ENCODE peak calls at places on chromosomes 6 and 20, in eight cellular contexts. Y, M, U, C, V, H, Q and G are unnamed samples.

GRCh38 chr6:54993294-54993693 is 146.7 kb downstream of the FAM83B start:
- DNase-seq in H (no peak), Y (no peak), V (no peak), M (no peak), C (no peak), Q (no peak), U (no peak), G (no peak)

GRCh38 chr20:4090756-4091331 is 75.5 kb upstream of the RNF24 start:
- DNase-seq in U (no peak), V (peak), Q (peak), Y (peak), C (no peak), M (peak), H (no peak), G (peak)

GRCh38 chr6:43669050-43669921 is 18.3 kb downstream of the MRPS18A start:
- DNase-seq in M (no peak), C (no peak), Y (peak), U (peak), Q (peak), H (no peak), V (peak), G (no peak)

GRCh38 chr6:4928426-4928825 is 75.4 kb downstream of the RPP40 start:
- DNase-seq in C (no peak), M (peak), Q (peak), H (peak), V (no peak), Y (no peak), U (no peak), G (no peak)

GRCh38 chr6:7974932-7975763 is 64.6 kb upstream of the TXNDC5 start:
- DNase-seq in V (peak), M (peak), U (peak), Q (peak), Y (peak), C (no peak), H (peak), G (peak)

GRCh38 chr6:246349-246748 is 45.9 kb upstream of the DUSP22 start:
- DNase-seq in Y (no peak), Q (peak), U (no peak), C (no peak), V (peak), H (no peak), M (no peak), G (no peak)

GRCh38 chr6:163182696-163183095 is 231.8 kb upstream of the QKI start:
- DNase-seq in U (no peak), Y (no peak), H (no peak), Q (no peak), V (no peak), M (no peak), C (no peak), G (no peak)

GRCh38 chr20:9889270-9889981 is 50.5 kb upstream of the PAK5 start:
- DNase-seq in Q (no peak), U (no peak), V (no peak), Y (no peak), M (no peak), C (no peak), H (no peak), G (no peak)

GRCh38 chr20:32830437-32830836 is 10.7 kb downstream of the MAPRE1 start:
- DNase-seq in V (peak), M (peak), H (no peak), Y (peak), C (no peak), U (no peak), Q (peak), G (no peak)

GRCh38 chr20:813386-813785 is 20.1 kb upstream of the FAM110A start:
- DNase-seq in H (no peak), V (no peak), M (no peak), C (no peak), Y (no peak), Q (peak), U (no peak), G (no peak)

GRCh38 chr20:57148266-57148665 is 118.2 kb downstream of the BMP7 start:
- DNase-seq in H (no peak), Y (no peak), C (no peak), V (no peak), Q (no peak), M (no peak), U (no peak), G (no peak)

GRCh38 chr6:109296971-109297372 is 85.3 kb downstream of the CD164 start:
- DNase-seq in C (no peak), M (no peak), H (no peak), Y (no peak), Q (no peak), U (no peak), V (no peak), G (no peak)

GRCh38 chr6:99334526-99335127 is 14.8 kb downstream of the FAXC start:
- DNase-seq in H (no peak), Q (peak), U (no peak), Y (peak), M (peak), V (peak), C (no peak), G (peak)

GRCh38 chr6:84492246-84493135 is 265.0 kb upstream of the CEP162 start:
- DNase-seq in Y (peak), V (no peak), M (peak), C (no peak), H (no peak), Q (peak), U (no peak), G (no peak)

GRCh38 chr20:32344835-32345506 is 13.2 kb upstream of the ASXL1 start:
- DNase-seq in H (no peak), C (no peak), Y (no peak), V (no peak), Q (no peak), U (no peak), M (no peak), G (no peak)

GRCh38 chr6:39243809-39244208 is 14.5 kb upstream of the KCNK5 start:
- DNase-seq in V (no peak), C (no peak), Q (no peak), U (peak), M (no peak), H (no peak), Y (no peak), G (no peak)

GRCh38 chr6:166580076-166581050 is 6.1 kb downstream of the RAMACL start:
- DNase-seq in M (no peak), U (no peak), V (no peak), Y (no peak), C (no peak), H (no peak), Q (no peak), G (no peak)

GRCh38 chr6:118419448-118420394 is 128.4 kb upstream of the PLN start:
- DNase-seq in Y (no peak), U (no peak), C (no peak), H (no peak), M (no peak), Q (no peak), V (no peak), G (no peak)

GRCh38 chr6:16694789-16695188 is 66.5 kb downstream of the ATXN1 start:
- DNase-seq in H (no peak), Y (no peak), U (no peak), M (no peak), Q (no peak), C (no peak), V (no peak), G (no peak)

GRCh38 chr6:56691201-56691595 is 48.5 kb upstream of the DST start:
- DNase-seq in Q (no peak), U (no peak), V (no peak), H (no peak), M (no peak), Y (no peak), C (no peak), G (no peak)
- H3K4me3 ChIP-seq in Q (peak), U (no peak), V (no peak), H (peak), M (peak), Y (peak), C (no peak), G (peak)

DNA sequence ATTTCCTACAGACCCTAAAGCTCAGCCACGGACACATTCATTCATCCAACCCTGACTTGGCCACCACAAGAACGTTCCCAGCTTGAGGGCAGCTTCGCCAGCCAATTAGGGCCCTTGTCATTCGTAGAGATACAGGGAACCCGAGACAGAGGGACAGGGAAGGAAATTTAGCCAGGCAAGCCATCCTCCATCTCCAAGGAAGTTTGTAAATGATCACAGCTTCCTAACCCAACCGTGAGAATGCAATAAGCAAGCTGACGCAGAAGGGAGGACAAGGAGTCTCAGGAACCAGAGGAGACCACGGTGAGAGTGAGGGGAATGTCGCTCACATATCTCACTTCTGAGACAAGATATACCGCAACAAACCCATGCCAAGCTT is 1.4 kb downstream of the TRAM2 start:
- DNase-seq in H (no peak), V (no peak), M (no peak), Y (no peak), C (no peak), U (no peak), Q (peak), G (no peak)
- H3K4me3 ChIP-seq in H (peak), V (peak), M (peak), Y (peak), C (peak), U (peak), Q (peak), G (peak)

GRCh38 chr6:35511980-35512379 is 716 bp downstream of the TULP1 start:
- DNase-seq in C (no peak), V (no peak), Q (no peak), Y (no peak), U (no peak), M (no peak), H (no peak), G (no peak)
- H3K4me3 ChIP-seq in C (peak), V (no peak), Q (no peak), Y (no peak), U (peak), M (no peak), H (no peak), G (no peak)

GRCh38 chr6:108120311-108120710 is 45.5 kb upstream of the NR2E1 start:
- DNase-seq in M (no peak), U (no peak), C (peak), Y (no peak), H (no peak), V (no peak), Q (no peak), G (no peak)

GRCh38 chr6:108118791-108119211 is 44.3 kb upstream of the OSTM1 start:
- DNase-seq in Q (no peak), Y (no peak), M (no peak), C (peak), H (no peak), U (no peak), V (no peak), G (no peak)

GRCh38 chr6:108117427-108118358 is 43.2 kb upstream of the OSTM1 start:
- DNase-seq in C (peak), H (no peak), M (no peak), V (no peak), Y (peak), Q (no peak), U (peak), G (no peak)

GRCh38 chr6:108118359-108118724 is 43.8 kb upstream of the OSTM1 start:
- DNase-seq in C (no peak), Y (no peak), H (no peak), V (no peak), M (no peak), U (no peak), Q (no peak), G (no peak)

GRCh38 chr6:108119212-108120141 is 44.9 kb upstream of the OSTM1 start:
- DNase-seq in Q (no peak), H (no peak), M (no peak), Y (no peak), V (no peak), U (no peak), C (peak), G (no peak)
- H3K4me3 ChIP-seq in Q (peak), H (no peak), M (peak), Y (peak), V (no peak), U (peak), C (peak), G (peak)

DNA sequence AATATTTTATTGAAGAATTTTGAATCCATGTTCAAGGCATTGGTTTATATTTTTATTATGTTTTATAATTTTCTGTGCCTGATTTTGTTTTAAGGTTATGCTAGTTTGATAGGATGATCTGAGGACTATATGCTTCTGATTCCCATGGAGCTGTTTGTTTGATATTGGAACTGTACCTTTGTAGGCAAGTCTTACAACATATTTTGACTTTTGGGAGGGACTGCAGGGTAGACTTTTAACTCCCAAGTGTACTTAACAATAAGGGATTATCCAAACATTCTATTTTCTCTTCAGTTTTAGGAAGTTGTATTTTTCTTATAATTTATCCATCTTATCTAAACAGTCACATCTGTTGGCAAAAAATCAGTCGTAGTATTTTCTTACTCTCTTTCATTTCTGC is 82.6 kb downstream of the HIVEP1 start:
- DNase-seq in V (no peak), H (no peak), Q (no peak), Y (no peak), U (no peak), C (no peak), M (no peak), G (no peak)
- H3K4me3 ChIP-seq in V (no peak), H (no peak), Q (no peak), Y (no peak), U (no peak), C (no peak), M (no peak), G (no peak)

GRCh38 chr6:48733581-48733980 is 622.6 kb upstream of the PTCHD4 start:
- DNase-seq in U (no peak), Y (no peak), M (no peak), Q (no peak), C (no peak), H (no peak), V (peak), G (no peak)
- H3K4me3 ChIP-seq in U (no peak), Y (no peak), M (no peak), Q (no peak), C (no peak), H (no peak), V (no peak), G (no peak)

DNA sequence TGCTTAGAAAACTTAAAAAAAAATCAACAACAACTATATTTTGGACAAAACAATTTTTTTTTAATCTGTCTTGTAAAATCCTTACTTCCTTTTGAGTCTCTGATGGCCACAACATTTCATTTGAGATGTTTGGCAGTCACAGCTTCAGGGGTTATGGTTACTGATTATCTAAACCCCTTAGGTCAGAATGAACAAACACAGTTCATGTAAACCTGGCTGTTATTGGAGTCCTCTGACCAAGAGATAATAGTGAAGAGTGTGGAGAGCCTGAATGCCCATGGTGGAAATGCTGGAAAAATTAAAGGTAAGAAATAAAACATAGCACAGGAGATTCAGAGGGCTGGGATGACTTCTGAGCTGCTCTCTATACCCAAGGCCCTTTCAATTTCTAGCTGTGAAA is 38.2 kb downstream of the TMX4 start:
- DNase-seq in Q (no peak), V (no peak), C (no peak), H (no peak), M (no peak), Y (no peak), U (no peak), G (no peak)
- H3K4me3 ChIP-seq in Q (no peak), V (no peak), C (no peak), H (no peak), M (no peak), Y (no peak), U (no peak), G (no peak)

DNA sequence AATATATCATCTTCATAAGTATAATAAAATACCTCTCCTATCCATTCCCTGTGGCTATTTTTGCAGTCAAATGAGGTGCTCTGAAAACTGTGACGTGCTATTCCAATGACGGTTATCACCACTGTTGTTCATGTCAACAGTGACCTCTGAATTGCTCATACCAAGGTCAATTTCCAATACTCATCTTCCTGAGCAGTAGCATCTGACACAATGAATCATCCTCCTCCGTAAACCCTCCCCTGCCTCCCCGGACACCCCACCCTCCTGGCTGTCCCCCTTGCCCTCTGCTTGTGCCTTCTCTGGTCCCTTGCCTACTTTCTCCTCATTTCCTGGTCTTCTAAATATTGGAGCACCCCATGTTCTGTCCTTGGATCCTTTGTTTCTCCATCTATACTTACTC is 77.7 kb upstream of the SLC22A23 start:
- DNase-seq in M (peak), Y (no peak), V (peak), C (no peak), H (no peak), Q (peak), U (no peak), G (no peak)
- H3K4me3 ChIP-seq in M (no peak), Y (no peak), V (no peak), C (no peak), H (no peak), Q (no peak), U (no peak), G (no peak)

GRCh38 chr20:60727425-60727824 is 524.6 kb upstream of the CDH4 start:
- DNase-seq in C (no peak), U (no peak), Y (no peak), V (no peak), M (no peak), H (no peak), Q (no peak), G (no peak)

GRCh38 chr20:60729119-60729900 is 522.8 kb upstream of the CDH4 start:
- DNase-seq in Q (no peak), C (no peak), U (no peak), H (no peak), M (no peak), Y (no peak), V (no peak), G (no peak)

GRCh38 chr20:60728705-60729104 is 523.4 kb upstream of the CDH4 start:
- DNase-seq in Y (no peak), M (no peak), H (no peak), V (no peak), C (no peak), Q (no peak), U (no peak), G (no peak)

GRCh38 chr20:60725311-60725906 is 526.7 kb upstream of the CDH4 start:
- DNase-seq in V (no peak), U (no peak), Q (no peak), Y (no peak), M (no peak), H (no peak), C (no peak), G (no peak)
- H3K4me3 ChIP-seq in V (no peak), U (no peak), Q (no peak), Y (no peak), M (no peak), H (no peak), C (no peak), G (no peak)